ENCODE peak calls at places on chromosomes 5 and 9, in five cellular contexts. One of them, this sample, is unnamed.

GRCh38 chr5:150945501-150945900 is 40.7 kb upstream of the ZNF300 start:
- DNase-seq in epithelial cell of esophagus: peak; percentile 61
- DNase-seq in NCI-H524 treated with DMSO at 0.1 percent for 48 hours: no peak
- DNase-seq in HTR-8/SVneo: no peak
- DNase-seq in body of pancreas: no peak
- DNase-seq in this sample: no peak

GRCh38 chr5:157451806-157452205 is 8.2 kb upstream of the NIPAL4 start:
- DNase-seq in epithelial cell of esophagus: no peak
- DNase-seq in NCI-H524 treated with DMSO at 0.1 percent for 48 hours: no peak
- DNase-seq in HTR-8/SVneo: no peak
- DNase-seq in body of pancreas: no peak
- DNase-seq in this sample: no peak

GRCh38 chr5:117652640-117653280 is 1078.1 kb upstream of the SEMA6A start:
- DNase-seq in epithelial cell of esophagus: no peak
- DNase-seq in NCI-H524 treated with DMSO at 0.1 percent for 48 hours: no peak
- DNase-seq in HTR-8/SVneo: peak; percentile 11
- DNase-seq in body of pancreas: no peak
- DNase-seq in this sample: no peak

GRCh38 chr9:85741112-85741874 is 461 bp downstream of the AGTPBP1 start:
- DNase-seq in epithelial cell of esophagus: peak; percentile 48
- DNase-seq in NCI-H524 treated with DMSO at 0.1 percent for 48 hours: no peak
- DNase-seq in HTR-8/SVneo: no peak
- DNase-seq in body of pancreas: peak; percentile 59
- DNase-seq in this sample: peak; percentile 38

GRCh38 chr5:5291357-5291756 is 131.1 kb upstream of the ICE1 start:
- DNase-seq in epithelial cell of esophagus: no peak
- DNase-seq in NCI-H524 treated with DMSO at 0.1 percent for 48 hours: no peak
- DNase-seq in HTR-8/SVneo: peak; percentile 71
- DNase-seq in body of pancreas: no peak
- DNase-seq in this sample: no peak

GRCh38 chr9:109074236-109074889 is 45.4 kb downstream of the TMEM245 start:
- DNase-seq in epithelial cell of esophagus: no peak
- DNase-seq in NCI-H524 treated with DMSO at 0.1 percent for 48 hours: no peak
- DNase-seq in HTR-8/SVneo: no peak
- DNase-seq in body of pancreas: no peak
- DNase-seq in this sample: no peak

GRCh38 chr9:13728917-13729811 is 449.7 kb upstream of the MPDZ start:
- DNase-seq in epithelial cell of esophagus: peak; percentile 87
- DNase-seq in NCI-H524 treated with DMSO at 0.1 percent for 48 hours: no peak
- DNase-seq in HTR-8/SVneo: no peak
- DNase-seq in body of pancreas: no peak
- DNase-seq in this sample: peak; percentile 20

GRCh38 chr5:54912021-54912420 is 73.4 kb downstream of the ESM1 start:
- DNase-seq in epithelial cell of esophagus: no peak
- DNase-seq in NCI-H524 treated with DMSO at 0.1 percent for 48 hours: no peak
- DNase-seq in HTR-8/SVneo: no peak
- DNase-seq in body of pancreas: no peak
- DNase-seq in this sample: no peak

GRCh38 chr5:134226441-134227192 is 744 bp upstream of the PPP2CA start:
- DNase-seq in epithelial cell of esophagus: peak; percentile 30
- DNase-seq in NCI-H524 treated with DMSO at 0.1 percent for 48 hours: no peak
- DNase-seq in HTR-8/SVneo: no peak
- DNase-seq in body of pancreas: peak; percentile 90
- DNase-seq in this sample: no peak

GRCh38 chr9:82410306-82410705 is 421.7 kb downstream of the SPATA31D1 start:
- DNase-seq in epithelial cell of esophagus: peak; percentile 92
- DNase-seq in NCI-H524 treated with DMSO at 0.1 percent for 48 hours: no peak
- DNase-seq in HTR-8/SVneo: no peak
- DNase-seq in body of pancreas: no peak
- DNase-seq in this sample: peak; percentile 57

GRCh38 chr5:147509710-147510651 is at the start of gene DPYSL3:
- DNase-seq in epithelial cell of esophagus: peak; percentile 70
- DNase-seq in NCI-H524 treated with DMSO at 0.1 percent for 48 hours: no peak
- DNase-seq in HTR-8/SVneo: peak; percentile 35
- DNase-seq in body of pancreas: peak; percentile 62
- DNase-seq in this sample: peak; percentile 44

GRCh38 chr9:124512806-124513204 is 5.6 kb upstream of the NR5A1 start:
- DNase-seq in epithelial cell of esophagus: no peak
- DNase-seq in NCI-H524 treated with DMSO at 0.1 percent for 48 hours: no peak
- DNase-seq in HTR-8/SVneo: no peak
- DNase-seq in body of pancreas: no peak
- DNase-seq in this sample: no peak

GRCh38 chr5:15933481-15934207 is 245.9 kb downstream of the MARCHF11 start:
- DNase-seq in epithelial cell of esophagus: no peak
- DNase-seq in NCI-H524 treated with DMSO at 0.1 percent for 48 hours: no peak
- DNase-seq in HTR-8/SVneo: no peak
- DNase-seq in body of pancreas: no peak
- DNase-seq in this sample: no peak

GRCh38 chr9:33415152-33416038 is 13.0 kb upstream of the AQP7 start:
- DNase-seq in epithelial cell of esophagus: peak; percentile 88
- DNase-seq in NCI-H524 treated with DMSO at 0.1 percent for 48 hours: no peak
- DNase-seq in HTR-8/SVneo: peak; percentile 27
- DNase-seq in body of pancreas: peak; percentile 90
- DNase-seq in this sample: peak; percentile 53

GRCh38 chr5:38258319-38259061 is at the start of gene EGFLAM:
- DNase-seq in epithelial cell of esophagus: peak; percentile 11
- DNase-seq in NCI-H524 treated with DMSO at 0.1 percent for 48 hours: peak; percentile 26
- DNase-seq in HTR-8/SVneo: peak; percentile 78
- DNase-seq in body of pancreas: peak; percentile 43
- DNase-seq in this sample: peak; percentile 17

GRCh38 chr5:116944171-116944570 is 369.5 kb upstream of the SEMA6A start:
- DNase-seq in epithelial cell of esophagus: no peak
- DNase-seq in NCI-H524 treated with DMSO at 0.1 percent for 48 hours: no peak
- DNase-seq in HTR-8/SVneo: peak; percentile 5
- DNase-seq in body of pancreas: no peak
- DNase-seq in this sample: no peak

GRCh38 chr5:88837222-88837621 is 45.8 kb downstream of the MEF2C start:
- DNase-seq in epithelial cell of esophagus: no peak
- DNase-seq in NCI-H524 treated with DMSO at 0.1 percent for 48 hours: no peak
- DNase-seq in HTR-8/SVneo: no peak
- DNase-seq in body of pancreas: no peak
- DNase-seq in this sample: no peak

This sample was measured in RWPE1.